ENCODE peak calls at places on chromosomes 4 and X, in six cellular contexts. K, F, N, G, T and X are unnamed samples. For H3K27me3, the result is how much of the 10 kb centered on the place peaks cover.

GRCh38 chr4:13327991-13328390 is 156.1 kb downstream of the RAB28 start:
- DNase-seq in K (no peak), F (no peak), N (no peak), G (no peak), T (no peak), X (no peak)

GRCh38 chrX:8783100-8784098 is 17.8 kb downstream of the FAM9A start:
- DNase-seq in K (peak), F (peak), N (no peak), G (peak), T (no peak), X (no peak)

GRCh38 chr4:185811509-185812364 is at the start of gene SORBS2:
- DNase-seq in K (no peak), F (peak), N (peak), G (peak), T (peak), X (peak)

GRCh38 chrX:133550665-133551064 is 135.4 kb upstream of the GPC4 start:
- DNase-seq in K (no peak), F (no peak), N (no peak), G (no peak), T (no peak), X (no peak)

GRCh38 chr4:99723555-99724450 is 66.2 kb upstream of the C4orf54 start:
- DNase-seq in K (peak), F (peak), N (peak), G (peak), T (peak), X (peak)

GRCh38 chr4:187827631-187828030 is 167.9 kb upstream of the ZFP42 start:
- DNase-seq in K (no peak), F (no peak), N (no peak), G (no peak), T (no peak), X (no peak)

GRCh38 chrX:10726647-10727046 is 106.3 kb upstream of the MID1 start:
- DNase-seq in K (no peak), F (no peak), N (no peak), G (no peak), T (no peak), X (no peak)

GRCh38 chrX:103480526-103480925 is 38.8 kb downstream of the RAB40A start:
- DNase-seq in K (no peak), F (no peak), N (no peak), G (no peak), T (no peak), X (no peak)

GRCh38 chrX:107773206-107773605 is 2.4 kb downstream of the TSC22D3 start:
- DNase-seq in K (no peak), F (no peak), N (no peak), G (no peak), T (no peak), X (no peak)

GRCh38 chrX:71618303-71618721 is at the start of gene CXCR3:
- DNase-seq in K (no peak), F (peak), N (peak), G (no peak), T (no peak), X (no peak)

GRCh38 chr4:138305055-138305454 is 62.9 kb upstream of the SLC7A11 start:
- DNase-seq in K (no peak), F (no peak), N (no peak), G (no peak), T (no peak), X (no peak)

GRCh38 chrX:132412208-132412607 is 76.6 kb downstream of the MBNL3 start:
- DNase-seq in K (no peak), F (no peak), N (no peak), G (no peak), T (no peak), X (no peak)

GRCh38 chr4:14700544-14700943 is 301.7 kb upstream of the CPEB2 start:
- DNase-seq in K (no peak), F (no peak), N (no peak), G (no peak), T (no peak), X (no peak)

GRCh38 chr4:117429061-117429460 is 343.7 kb upstream of the TRAM1L1 start:
- DNase-seq in K (no peak), F (no peak), N (no peak), G (no peak), T (no peak), X (no peak)

GRCh38 chr4:174633399-174633798 is 111.1 kb upstream of the HPGD start:
- DNase-seq in K (no peak), F (no peak), N (no peak), G (no peak), T (no peak), X (no peak)

GRCh38 chr4:71338846-71339593 is at the start of gene SLC4A4:
- DNase-seq in K (peak), F (no peak), N (no peak), G (no peak), T (no peak), X (no peak)

GRCh38 chr4:113452868-113453620 is 308.5 kb downstream of the CAMK2D start:
- DNase-seq in K (no peak), F (no peak), N (no peak), G (peak), T (no peak), X (no peak)

GRCh38 chr4:112509243-112510190 is 6.5 kb downstream of the NEUROG2 start:
- DNase-seq in K (no peak), F (no peak), N (no peak), G (peak), T (no peak), X (no peak)

GRCh38 chrX:45784590-45784989 is 583.9 kb upstream of the DIPK2B start:
- DNase-seq in K (no peak), F (no peak), N (no peak), G (no peak), T (no peak), X (no peak)

GRCh38 chr4:19776021-19776459 is 475.7 kb upstream of the SLIT2 start:
- DNase-seq in K (no peak), F (peak), N (no peak), G (no peak), T (no peak), X (no peak)

GRCh38 chrX:6052111-6052745 is 176.4 kb downstream of the NLGN4X start:
- DNase-seq in K (no peak), F (no peak), N (no peak), G (no peak), T (no peak), X (no peak)

GRCh38 chrX:123422875-123423274 is 238.8 kb downstream of the GRIA3 start:
- DNase-seq in K (peak), F (no peak), N (no peak), G (peak), T (no peak), X (peak)

DNA sequence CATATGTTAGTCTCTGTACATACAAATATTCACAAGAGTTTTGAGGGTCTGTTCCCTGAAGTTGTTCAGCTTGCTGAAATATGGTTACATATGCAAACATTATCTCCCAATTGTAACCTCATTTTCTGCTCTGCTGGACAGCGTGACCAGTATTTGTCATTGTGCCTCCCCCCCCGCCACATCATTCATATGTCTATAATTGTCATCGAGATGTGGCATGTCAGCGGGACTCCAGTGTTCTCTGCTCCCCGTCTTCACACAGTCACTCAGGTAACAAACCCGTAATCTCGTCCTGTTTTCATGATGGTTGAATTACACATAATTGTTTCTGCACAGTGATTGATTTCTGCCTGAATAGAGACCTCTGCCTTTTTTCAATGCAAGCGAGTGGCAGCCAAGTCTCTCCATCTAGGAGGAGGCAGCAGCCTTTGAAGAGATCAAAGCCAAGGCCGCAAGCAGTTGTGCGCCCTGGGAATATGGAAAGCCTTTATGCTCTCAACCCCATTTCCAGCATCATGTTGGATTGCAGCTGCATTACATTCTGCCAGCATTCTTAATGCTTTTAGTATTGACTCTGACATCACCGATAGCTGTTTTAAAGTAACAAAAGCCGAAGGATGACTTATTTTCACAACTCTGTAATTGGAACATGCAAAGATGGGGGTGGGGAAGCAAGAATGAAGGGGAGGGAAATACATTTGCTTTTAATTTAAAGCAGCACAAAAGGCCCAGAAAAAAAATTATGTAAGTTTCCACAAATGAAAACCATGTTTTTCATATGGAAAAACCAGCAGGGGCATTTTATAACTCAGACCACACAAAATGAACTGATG is 27.3 kb downstream of the LEF1 start:
- DNase-seq in K (no peak), F (no peak), N (no peak), G (no peak), T (no peak), X (no peak)
- H3K27me3 ChIP-seq in K (under half), F (under half), N (under half), G (under half), T (under half), X (under half)

GRCh38 chr4:6891436-6892170 is 18.0 kb upstream of the TBC1D14 start:
- DNase-seq in K (peak), F (no peak), N (no peak), G (no peak), T (no peak), X (no peak)
- H3K4me3 ChIP-seq in K (peak), F (no peak), N (peak), G (no peak), T (no peak), X (peak)

GRCh38 chrX:119990409-119990994 is 47.0 kb upstream of the NKAP start:
- DNase-seq in K (no peak), F (no peak), N (no peak), G (no peak), T (no peak), X (no peak)
- H3K27me3 ChIP-seq in K (under half), F (under half), N (half or more), G (under half), T (under half), X (under half)

GRCh38 chr4:40119344-40119743 is 62.7 kb downstream of the N4BP2 start:
- DNase-seq in K (no peak), F (no peak), N (no peak), G (no peak), T (no peak), X (no peak)

GRCh38 chr4:40124690-40125089 is 68.0 kb downstream of the N4BP2 start:
- DNase-seq in K (no peak), F (no peak), N (no peak), G (no peak), T (no peak), X (no peak)

GRCh38 chr4:40122941-40123340 is 66.3 kb downstream of the N4BP2 start:
- DNase-seq in K (no peak), F (no peak), N (no peak), G (no peak), T (no peak), X (no peak)

DNA sequence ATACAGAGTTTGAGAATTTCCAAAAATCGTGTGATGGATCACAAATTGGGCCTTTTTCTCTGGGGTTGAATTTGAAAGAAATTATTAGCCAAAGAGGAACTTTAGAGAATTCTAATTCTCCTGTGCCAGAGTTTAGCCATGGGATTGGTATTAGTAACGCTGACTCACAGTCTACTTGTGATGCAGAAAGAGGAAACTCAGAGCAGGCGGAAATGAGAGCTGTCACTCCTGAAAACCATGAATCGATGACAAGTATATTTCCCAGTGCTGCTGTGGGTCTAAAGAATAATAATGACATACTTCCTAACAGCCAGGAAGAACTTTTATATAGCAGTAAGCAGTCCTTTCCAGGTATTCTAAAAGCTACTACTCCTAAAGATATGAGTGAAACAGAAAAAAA is 64.9 kb downstream of the N4BP2 start:
- DNase-seq in K (peak), F (no peak), N (no peak), G (peak), T (no peak), X (no peak)
- H3K4me3 ChIP-seq in K (no peak), F (no peak), N (no peak), G (no peak), T (no peak), X (no peak)

DNA sequence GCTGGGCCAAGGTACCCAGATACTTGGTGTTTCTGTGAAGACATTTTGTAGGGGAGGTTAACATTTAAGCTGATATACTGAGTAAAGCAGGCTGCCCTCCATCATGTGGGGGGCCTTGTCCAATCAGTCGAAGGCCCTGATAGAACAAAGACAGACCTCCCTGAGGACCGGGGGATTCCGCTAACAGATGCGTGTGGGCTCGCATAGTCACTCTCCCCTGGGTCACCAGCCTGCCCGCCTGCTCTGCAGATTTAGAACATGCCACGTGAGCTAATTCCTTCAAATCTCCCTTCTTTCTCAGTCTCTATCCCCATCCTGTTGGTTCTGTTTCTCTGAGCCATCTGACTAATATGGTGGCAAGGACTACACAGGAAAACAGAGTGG is 60.7 kb downstream of the WFS1 start:
- DNase-seq in K (no peak), F (no peak), N (no peak), G (no peak), T (no peak), X (no peak)
- H3K27me3 ChIP-seq in K (under half), F (under half), N (under half), G (under half), T (under half), X (under half)

GRCh38 chr4:78324625-78325024 is 226.9 kb upstream of the ANXA3 start:
- DNase-seq in K (no peak), F (no peak), N (no peak), G (no peak), T (no peak), X (no peak)
- H3K4me3 ChIP-seq in K (no peak), F (no peak), N (no peak), G (no peak), T (no peak), X (no peak)

DNA sequence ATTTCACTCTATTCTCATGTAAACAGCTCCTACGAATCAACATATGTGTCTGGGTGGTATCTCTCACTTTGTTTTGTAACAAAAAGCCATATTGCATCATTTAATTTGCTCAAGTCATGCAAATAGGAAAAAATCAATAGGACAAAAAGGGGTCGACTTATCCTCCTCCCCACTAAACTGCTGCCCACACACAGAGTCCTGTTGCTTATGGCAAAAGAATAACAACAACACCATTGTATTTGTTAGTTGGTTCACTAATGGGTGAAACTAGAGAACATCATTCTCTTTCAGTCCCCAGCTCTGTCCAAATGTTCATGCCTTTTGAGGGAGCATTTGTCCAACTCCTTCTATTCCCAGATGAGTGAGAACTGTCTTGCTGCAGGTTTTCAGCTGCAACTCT is 2.1 kb downstream of the HHIP start:
- DNase-seq in K (no peak), F (no peak), N (no peak), G (no peak), T (no peak), X (no peak)
- H3K27me3 ChIP-seq in K (under half), F (under half), N (under half), G (under half), T (under half), X (under half)